ENCODE peak calls at places on chromosomes 11 and 22, in nine cellular contexts. G, V, U, Y, R, P, T, F and M are unnamed samples.

GRCh38 chr22:49278357-49278756 is 549.3 kb downstream of the BRD1 start:
- DNase-seq in G (no peak), V (no peak), U (no peak), Y (no peak), R (no peak), P (no peak), T (no peak), F (no peak), M (no peak)

GRCh38 chr22:23187871-23188700 is 7.8 kb downstream of the BCR start:
- DNase-seq in G (no peak), V (no peak), U (peak; percentile 51), Y (no peak), R (no peak), P (no peak), T (no peak), F (no peak), M (no peak)

GRCh38 chr11:105861225-105861624 is 160.8 kb downstream of the MSANTD4 start:
- DNase-seq in G (no peak), V (no peak), U (peak; percentile 17), Y (no peak), R (no peak), P (no peak), T (no peak), F (no peak), M (no peak)

GRCh38 chr11:1890856-1891830 is 552 bp downstream of the PRR33 start:
- DNase-seq in G (peak; percentile 37), V (no peak), U (no peak), Y (no peak), R (no peak), P (no peak), T (no peak), F (no peak), M (no peak)

GRCh38 chr11:113457784-113458183 is 17.4 kb downstream of the DRD2 start:
- DNase-seq in G (no peak), V (no peak), U (no peak), Y (no peak), R (no peak), P (no peak), T (no peak), F (no peak), M (no peak)

GRCh38 chr11:133825156-133825555 is 20.2 kb downstream of the SPATA19 start:
- DNase-seq in G (no peak), V (no peak), U (no peak), Y (no peak), R (no peak), P (no peak), T (no peak), F (no peak), M (no peak)

GRCh38 chr22:25420925-25421904 is 143.3 kb upstream of the GRK3 start:
- DNase-seq in G (no peak), V (peak; percentile 13), U (no peak), Y (no peak), R (no peak), P (no peak), T (no peak), F (peak; percentile 11), M (no peak)

GRCh38 chr22:37454857-37455686 is 27.8 kb upstream of the ELFN2 start:
- DNase-seq in G (no peak), V (peak; percentile 89), U (peak; percentile 90), Y (no peak), R (no peak), P (no peak), T (no peak), F (peak; percentile 89), M (no peak)

GRCh38 chr22:30865656-30866055 is 102.9 kb downstream of the MORC2 start:
- DNase-seq in G (no peak), V (no peak), U (no peak), Y (no peak), R (no peak), P (no peak), T (no peak), F (no peak), M (no peak)

GRCh38 chr11:134529212-134530096 is 117.4 kb upstream of the B3GAT1 start:
- DNase-seq in G (no peak), V (no peak), U (no peak), Y (no peak), R (no peak), P (no peak), T (no peak), F (no peak), M (no peak)

GRCh38 chr22:34993548-34993947 is 72.4 kb upstream of the ISX start:
- DNase-seq in G (no peak), V (no peak), U (no peak), Y (no peak), R (no peak), P (no peak), T (no peak), F (no peak), M (no peak)

GRCh38 chr11:125947419-125948277 is 1.8 kb downstream of the VSIG10L2 start:
- DNase-seq in G (no peak), V (no peak), U (no peak), Y (no peak), R (no peak), P (no peak), T (no peak), F (no peak), M (no peak)

GRCh38 chr11:47175746-47176327 is 842 bp downstream of the ARFGAP2 start:
- DNase-seq in G (no peak), V (no peak), U (no peak), Y (peak; percentile 46), R (no peak), P (no peak), T (no peak), F (no peak), M (no peak)

GRCh38 chr11:120710354-120711187 is 199.0 kb downstream of the GRIK4 start:
- DNase-seq in G (no peak), V (peak; percentile 94), U (peak; percentile 83), Y (no peak), R (peak; percentile 77), P (no peak), T (peak; percentile 78), F (peak; percentile 86), M (peak; percentile 55)

GRCh38 chr22:24445481-24446290 is 18.3 kb downstream of the ADORA2A start:
- DNase-seq in G (peak; percentile 39), V (no peak), U (no peak), Y (no peak), R (no peak), P (no peak), T (no peak), F (no peak), M (no peak)

GRCh38 chr22:42473484-42474193 is 41.4 kb upstream of the NFAM1 start:
- DNase-seq in G (no peak), V (peak; percentile 66), U (peak; percentile 66), Y (peak; percentile 23), R (peak; percentile 11), P (no peak), T (peak; percentile 13), F (peak; percentile 76), M (peak; percentile 39)

GRCh38 chr11:15568440-15568839 is 453.7 kb downstream of the INSC start:
- DNase-seq in G (no peak), V (no peak), U (no peak), Y (no peak), R (no peak), P (no peak), T (no peak), F (no peak), M (no peak)

GRCh38 chr11:78532991-78533861 is 41.4 kb downstream of the NARS2 start:
- DNase-seq in G (peak; percentile 28), V (no peak), U (no peak), Y (peak; percentile 25), R (no peak), P (no peak), T (no peak), F (no peak), M (no peak)

GRCh38 chr11:3105791-3106735 is 48.8 kb upstream of the CARS1 start:
- DNase-seq in G (no peak), V (no peak), U (no peak), Y (no peak), R (no peak), P (no peak), T (no peak), F (no peak), M (no peak)

GRCh38 chr22:20777420-20778177 is 3.7 kb downstream of the SERPIND1 start:
- DNase-seq in G (no peak), V (peak; percentile 85), U (peak; percentile 44), Y (no peak), R (peak; percentile 81), P (no peak), T (no peak), F (peak; percentile 94), M (peak; percentile 1)

GRCh38 chr11:122342089-122342749 is 226.2 kb upstream of the BLID start:
- DNase-seq in G (no peak), V (no peak), U (no peak), Y (no peak), R (no peak), P (no peak), T (no peak), F (no peak), M (no peak)

GRCh38 chr11:78227906-78228305 is 39.2 kb downstream of the USP35 start:
- DNase-seq in G (peak; percentile 62), V (no peak), U (no peak), Y (no peak), R (no peak), P (no peak), T (no peak), F (no peak), M (no peak)

GRCh38 chr22:41003976-41004375 is 52.8 kb downstream of the RBX1 start:
- DNase-seq in G (no peak), V (no peak), U (no peak), Y (no peak), R (no peak), P (no peak), T (no peak), F (no peak), M (no peak)

GRCh38 chr11:130299978-130300377 is 14.7 kb downstream of the ZBTB44 start:
- DNase-seq in G (no peak), V (no peak), U (no peak), Y (no peak), R (no peak), P (no peak), T (no peak), F (no peak), M (no peak)

GRCh38 chr11:27347949-27348879 is 14.8 kb downstream of the CCDC34 start:
- DNase-seq in G (no peak), V (no peak), U (peak; percentile 18), Y (no peak), R (no peak), P (no peak), T (no peak), F (no peak), M (no peak)

GRCh38 chr11:120013325-120014250 is 124.3 kb downstream of the TRIM29 start:
- DNase-seq in G (peak; percentile 74), V (no peak), U (peak; percentile 61), Y (no peak), R (no peak), P (no peak), T (peak; percentile 50), F (peak; percentile 30), M (no peak)

GRCh38 chr22:46491936-46492335 is 45.5 kb downstream of the CELSR1 start:
- DNase-seq in G (no peak), V (peak; percentile 45), U (no peak), Y (no peak), R (no peak), P (no peak), T (no peak), F (no peak), M (no peak)

GRCh38 chr22:48332438-48333322 is 1495.0 kb downstream of the BRD1 start:
- DNase-seq in G (no peak), V (no peak), U (no peak), Y (no peak), R (no peak), P (no peak), T (no peak), F (no peak), M (no peak)

GRCh38 chr22:31618057-31618456 is 44.0 kb downstream of the PISD start:
- DNase-seq in G (no peak), V (no peak), U (no peak), Y (no peak), R (no peak), P (no peak), T (no peak), F (no peak), M (no peak)